ENCODE peak calls at places on chromosomes 6 and 20, in eight cellular contexts. N is ovary; X is stromal cell of bone marrow; S is CD8-positive, alpha-beta T cell; L is B cell; T is caudate nucleus; E is prostate gland; D is pancreas. B is an unnamed sample.

GRCh38 chr20:61950631-61951010 is 115.1 kb downstream of the TAF4 start:
- DNase-seq in T (no peak), X (no peak), D (no peak), L (no peak), S (no peak), E (no peak), N (no peak), B (no peak)

GRCh38 chr20:44126445-44126844 is 60.5 kb downstream of the JPH2 start:
- DNase-seq in N (no peak), E (no peak), L (no peak), D (no peak), T (no peak), X (no peak), S (no peak), B (no peak)

GRCh38 chr20:45248609-45249008 is 5.8 kb downstream of the SLPI start:
- DNase-seq in L (no peak), X (no peak), T (no peak), D (no peak), N (no peak), S (no peak), E (no peak), B (no peak)

GRCh38 chr6:163381118-163381751 is 33.3 kb upstream of the QKI start:
- DNase-seq in X (no peak), N (no peak), S (no peak), E (no peak), L (no peak), D (no peak), T (no peak), B (no peak)

GRCh38 chr6:101783287-101783686 is 389.8 kb downstream of the GRIK2 start:
- DNase-seq in S (no peak), E (no peak), L (no peak), D (no peak), N (no peak), X (no peak), T (no peak), B (no peak)

GRCh38 chr6:94350833-94351232 is 931.5 kb upstream of the EPHA7 start:
- DNase-seq in E (no peak), L (no peak), D (no peak), T (no peak), S (no peak), N (no peak), X (no peak), B (no peak)

GRCh38 chr20:59784365-59785117 is 148.9 kb downstream of the SYCP2 start:
- DNase-seq in L (no peak), T (no peak), D (no peak), X (no peak), S (no peak), N (no peak), E (no peak), B (no peak)

GRCh38 chr6:144277174-144277573 is 8.0 kb upstream of the UTRN start:
- DNase-seq in N (no peak), S (no peak), E (no peak), X (no peak), D (no peak), T (no peak), L (no peak), B (no peak)

GRCh38 chr20:31573555-31574295 is 31.4 kb upstream of the ID1 start:
- DNase-seq in S (no peak), D (no peak), T (no peak), E (peak), N (no peak), L (no peak), X (no peak), B (no peak)

GRCh38 chr6:170234419-170234818 is 56.5 kb downstream of the DLL1 start:
- DNase-seq in N (no peak), X (no peak), L (no peak), E (no peak), T (no peak), S (no peak), D (no peak), B (no peak)

GRCh38 chr20:49288784-49289696 is 11.2 kb upstream of the ZNFX1 start:
- DNase-seq in X (no peak), S (no peak), N (no peak), E (peak), L (no peak), D (no peak), T (no peak), B (no peak)

GRCh38 chr6:151327079-151327478 is 64.3 kb downstream of the ZBTB2 start:
- DNase-seq in E (no peak), L (no peak), S (no peak), N (no peak), D (no peak), X (no peak), T (no peak), B (no peak)